ENCODE peak calls at places on chromosome 2, in eight cellular contexts. R is NCI-H2029, S is fibroblast of pulmonary artery, N is coronary artery, C is brain microvascular endothelial cell, A is non-pigmented ciliary epithelial cell, T is breast epithelium, M is ELF-1. J is an unnamed sample.

GRCh38 chr2:43609304-43609883 is 13.6 kb upstream of the THADA start:
- DNase-seq in T (no peak), C (peak; percentile 55), S (peak; percentile 63), R (peak; percentile 19), M (peak; percentile 50), A (no peak), N (no peak), J (peak; percentile 17)

GRCh38 chr2:20818820-20819219 is 4.1 kb downstream of the LDAH start:
- DNase-seq in M (no peak), C (no peak), A (no peak), N (no peak), S (no peak), T (no peak), R (no peak), J (no peak)

GRCh38 chr2:81087646-81088045 is 783.1 kb upstream of the LRRTM1 start:
- DNase-seq in M (no peak), S (no peak), A (no peak), N (no peak), T (no peak), C (no peak), R (no peak), J (peak; percentile 68)

GRCh38 chr2:111626037-111626861 is 257.7 kb downstream of the ANAPC1 start:
- DNase-seq in N (no peak), R (no peak), M (no peak), A (no peak), C (no peak), S (no peak), T (no peak), J (no peak)

GRCh38 chr2:165182029-165182428 is 21.8 kb downstream of the SCN3A start:
- DNase-seq in M (no peak), A (no peak), C (no peak), N (no peak), R (no peak), T (no peak), S (no peak), J (no peak)

GRCh38 chr2:186129767-186130581 is 356.1 kb upstream of the ZC3H15 start:
- DNase-seq in R (peak; percentile 75), C (peak; percentile 87), M (no peak), T (no peak), N (no peak), A (peak; percentile 55), S (peak; percentile 32), J (no peak)

GRCh38 chr2:241768251-241768711 is 8.3 kb upstream of the GAL3ST2 start:
- DNase-seq in R (no peak), S (no peak), M (no peak), N (no peak), A (no peak), C (no peak), T (no peak), J (peak; percentile 12)

GRCh38 chr2:31440764-31441163 is 26.2 kb upstream of the XDH start:
- DNase-seq in T (no peak), A (peak; percentile 54), M (no peak), S (peak; percentile 31), N (no peak), R (no peak), C (peak; percentile 47), J (no peak)

GRCh38 chr2:20012282-20013060 is at the start of gene MATN3:
- DNase-seq in S (peak; percentile 38), C (no peak), A (no peak), T (peak; percentile 52), R (no peak), M (peak; percentile 84), N (no peak), J (peak; percentile 48)

GRCh38 chr2:230658877-230659652 is 53.6 kb upstream of the CAB39 start:
- DNase-seq in M (no peak), C (no peak), N (no peak), A (no peak), S (no peak), T (no peak), R (no peak), J (no peak)

GRCh38 chr2:143375376-143375880 is 246.2 kb downstream of the ARHGAP15 start:
- DNase-seq in T (no peak), A (no peak), S (peak; percentile 27), C (peak; percentile 40), M (no peak), R (no peak), N (no peak), J (no peak)

GRCh38 chr2:26610504-26611335 is 30.4 kb downstream of the CIB4 start:
- DNase-seq in S (no peak), R (no peak), N (peak; percentile 66), C (no peak), A (no peak), T (no peak), M (no peak), J (no peak)

GRCh38 chr2:240235149-240235803 is 94.8 kb upstream of the OTOS start:
- DNase-seq in A (no peak), S (no peak), R (no peak), T (peak; percentile 48), N (peak; percentile 65), M (no peak), C (no peak), J (no peak)

GRCh38 chr2:36523153-36523552 is 74.8 kb downstream of the FEZ2 start:
- DNase-seq in N (no peak), T (no peak), S (no peak), A (no peak), C (no peak), M (no peak), R (no peak), J (no peak)

GRCh38 chr2:119158563-119159347 is at the start of gene C1QL2:
- DNase-seq in C (no peak), N (no peak), A (no peak), T (no peak), R (no peak), S (no peak), M (peak; percentile 55), J (peak; percentile 55)

GRCh38 chr2:238527565-238527964 is 100.8 kb downstream of the ASB1 start:
- DNase-seq in R (no peak), N (no peak), M (no peak), C (no peak), T (no peak), A (no peak), S (peak; percentile 33), J (no peak)

GRCh38 chr2:216151313-216152030 is 42.3 kb downstream of the XRCC5 start:
- DNase-seq in R (no peak), A (no peak), C (peak; percentile 9), N (no peak), S (peak; percentile 36), M (no peak), T (no peak), J (no peak)

GRCh38 chr2:170525566-170525900 is 189.6 kb upstream of the SP5 start:
- DNase-seq in R (no peak), N (peak; percentile 89), M (peak; percentile 79), S (peak; percentile 93), T (peak; percentile 79), C (peak; percentile 98), A (peak; percentile 90), J (no peak)

GRCh38 chr2:67649331-67650071 is 252.4 kb downstream of the ETAA1 start:
- DNase-seq in N (no peak), A (no peak), C (no peak), R (no peak), M (no peak), T (no peak), S (peak; percentile 97), J (no peak)